ENCODE peak calls at places on chromosome 1, in six cellular contexts. C, P, A, X, K and M are unnamed samples.

GRCh38 chr1:183093821-183094287 is 70.6 kb downstream of the LAMC1 start:
- DNase-seq in X (peak), P (no peak), A (no peak), C (no peak), K (no peak), M (no peak)

GRCh38 chr1:218209351-218209861 is 75.7 kb upstream of the RRP15 start:
- DNase-seq in K (no peak), X (peak), P (no peak), A (no peak), C (no peak), M (no peak)

GRCh38 chr1:64687725-64688285 is 57.1 kb upstream of the RAVER2 start:
- DNase-seq in K (no peak), X (peak), A (peak), P (no peak), C (no peak), M (no peak)

GRCh38 chr1:234270103-234270502 is 103.2 kb upstream of the COA6 start:
- DNase-seq in K (no peak), X (no peak), A (no peak), P (peak), C (no peak), M (no peak)

GRCh38 chr1:43550598-43551246 is 20.0 kb downstream of the PTPRF start:
- DNase-seq in C (no peak), X (no peak), K (no peak), A (no peak), P (no peak), M (no peak)

GRCh38 chr1:27504588-27505419 is 14.8 kb upstream of the WASF2 start:
- DNase-seq in X (peak), C (no peak), A (peak), P (no peak), K (peak), M (no peak)

GRCh38 chr1:176110203-176110602 is 96.9 kb downstream of the COP1 start:
- DNase-seq in C (no peak), K (no peak), P (no peak), A (no peak), X (peak), M (no peak)

GRCh38 chr1:204406621-204407020 is 5.0 kb downstream of the PPP1R15B start:
- DNase-seq in X (no peak), K (no peak), P (no peak), C (no peak), A (no peak), M (no peak)

GRCh38 chr1:91428182-91428798 is 23.7 kb upstream of the HFM1 start:
- DNase-seq in K (no peak), C (no peak), P (no peak), A (no peak), X (no peak), M (no peak)